ENCODE peak calls at places on chromosomes 3 and 15, in four cellular contexts. U is heart right ventricle; J is activated naive CD4-positive, alpha-beta T cell treated with anti-CD3 and anti-CD28 coated beads, Interleukin-2, amount 50 U/mL, for 72 hours; D is body of pancreas. Z is an unnamed sample.
A peak's percentile ranks its signal among the peaks of the same experiment; 100 is the strongest.

GRCh38 chr3:174191380-174191779 is 667.8 kb upstream of the NAALADL2 start:
- ATAC-seq in U (no peak), J (no peak), D (no peak), Z (no peak)

GRCh38 chr3:151478376-151478702 is 17.5 kb upstream of the IGSF10 start:
- ATAC-seq in U (no peak), J (no peak), D (no peak), Z (no peak)

GRCh38 chr3:138097192-138097829 is 18.1 kb downstream of the DZIP1L start:
- ATAC-seq in D (peak; percentile 21), U (no peak), J (no peak), Z (no peak)

GRCh38 chr3:114518409-114518808 is 224.6 kb downstream of the TIGIT start:
- ATAC-seq in J (no peak), U (peak; percentile 35), D (no peak), Z (no peak)

GRCh38 chr15:68710536-68710935 is 110.2 kb downstream of the ANP32A start:
- ATAC-seq in D (no peak), U (no peak), J (no peak), Z (no peak)

GRCh38 chr15:101394654-101395053 is 94.9 kb downstream of the PCSK6 start:
- ATAC-seq in J (no peak), D (no peak), U (no peak), Z (no peak)

GRCh38 chr3:78283994-78284393 is 1244.1 kb downstream of the ROBO2 start:
- ATAC-seq in D (no peak), U (no peak), J (no peak), Z (no peak)

GRCh38 chr3:194691481-194692281 is 6.0 kb downstream of the FAM43A start:
- ATAC-seq in J (no peak), D (no peak), U (no peak), Z (no peak)

GRCh38 chr3:38224357-38224756 is 41.3 kb upstream of the SLC22A13 start:
- ATAC-seq in D (no peak), J (no peak), U (no peak), Z (no peak)

GRCh38 chr3:187080799-187081450 is 58.4 kb downstream of the RPL39L start:
- ATAC-seq in U (no peak), D (no peak), J (no peak), Z (no peak)

GRCh38 chr15:101368868-101369642 is 74.0 kb upstream of the SNRPA1 start:
- ATAC-seq in D (no peak), U (peak; percentile 89), J (no peak), Z (no peak)

GRCh38 chr3:143363276-143363675 is 243.7 kb downstream of the CHST2 start:
- ATAC-seq in U (no peak), D (no peak), J (peak; percentile 48), Z (no peak)

GRCh38 chr3:88219138-88219792 is 69.5 kb downstream of the C3orf38 start:
- ATAC-seq in J (peak; percentile 26), D (peak; percentile 66), U (no peak), Z (no peak)

GRCh38 chr15:67080118-67080899 is 14.9 kb downstream of the SMAD3 start:
- ATAC-seq in U (peak; percentile 73), D (peak; percentile 68), J (no peak), Z (no peak)

GRCh38 chr3:7263347-7264195 is 402.7 kb downstream of the GRM7 start:
- ATAC-seq in D (no peak), U (no peak), J (no peak), Z (no peak)

GRCh38 chr3:49177073-49177472 is 5.7 kb downstream of the KLHDC8B start:
- ATAC-seq in U (no peak), J (no peak), D (no peak), Z (no peak)

GRCh38 chr3:8997151-8997550 is 33.9 kb upstream of the RAD18 start:
- ATAC-seq in J (no peak), U (no peak), D (no peak), Z (no peak)

GRCh38 chr3:179149239-179149887 is 1.2 kb downstream of the PIK3CA start:
- ATAC-seq in U (peak; percentile 24), D (no peak), J (peak; percentile 56), Z (peak; percentile 50)

GRCh38 chr15:41116872-41117242 is 777 bp upstream of the INO80 start:
- ATAC-seq in J (no peak), D (no peak), U (no peak), Z (no peak)

GRCh38 chr3:188853896-188854295 is 317.9 kb upstream of the TPRG1 start:
- ATAC-seq in J (no peak), D (no peak), U (no peak), Z (no peak)

GRCh38 chr3:52047295-52047960 is 8.9 kb downstream of the DUSP7 start:
- ATAC-seq in D (no peak), J (no peak), U (peak; percentile 38), Z (no peak)

GRCh38 chr3:45333549-45333948 is 54.8 kb upstream of the LARS2 start:
- ATAC-seq in U (no peak), D (no peak), J (no peak), Z (no peak)

GRCh38 chr15:55198706-55199105 is 2.0 kb upstream of the RSL24D1 start:
- ATAC-seq in J (no peak), D (no peak), U (no peak), Z (no peak)

GRCh38 chr3:121855555-121855954 is 20.5 kb downstream of the EAF2 start:
- ATAC-seq in J (no peak), U (no peak), D (peak; percentile 40), Z (no peak)

GRCh38 chr15:74400313-74400850 is 32.9 kb upstream of the CYP11A1 start:
- ATAC-seq in J (peak; percentile 8), U (no peak), D (no peak), Z (peak; percentile 0)